ENCODE peak calls at places on chromosomes 6 and 20, in ten cellular contexts. I is IMR-90; P is ovary; X is effector memory CD4-positive, alpha-beta T cell; O is stomach; L is lower lobe of right lung; B is A549; A is esophagus muscularis mucosa; N is CD8-positive, alpha-beta T cell; E is GM23338. R is an unnamed sample. For H3K4me1, the result is how much of the 10 kb centered on the place peaks cover.

GRCh38 chr6:6752129-6752528 is 163.6 kb downstream of the LY86 start:
- DNase-seq in X (no peak), P (peak), B (no peak), N (no peak), A (no peak), E (no peak), L (no peak), I (peak), O (no peak), R (peak)

GRCh38 chr6:83160167-83160566 is 32.9 kb downstream of the PGM3 start:
- DNase-seq in A (no peak), N (no peak), O (no peak), X (no peak), P (no peak), L (no peak), I (no peak), B (no peak), E (no peak), R (no peak)

GRCh38 chr20:39291301-39291700 is 329.2 kb downstream of the DHX35 start:
- DNase-seq in O (no peak), E (no peak), I (no peak), A (no peak), X (no peak), L (no peak), P (no peak), B (no peak), N (no peak), R (peak)

GRCh38 chr6:134806151-134806550 is 143.8 kb downstream of the ALDH8A1 start:
- DNase-seq in O (no peak), L (no peak), N (no peak), P (no peak), A (no peak), B (no peak), I (no peak), E (no peak), X (no peak), R (no peak)

GRCh38 chr20:45340236-45340847 is 7.9 kb downstream of the SDC4 start:
- DNase-seq in B (no peak), A (no peak), N (no peak), P (no peak), I (no peak), L (peak), E (no peak), O (peak), X (no peak), R (no peak)

GRCh38 chr20:30811896-30812671 is 445.4 kb upstream of the DEFB115 start:
- DNase-seq in A (no peak), N (no peak), X (no peak), I (peak), L (peak), E (peak), B (no peak), P (no peak), O (no peak), R (peak)

GRCh38 chr6:168123165-168123911 is 44.3 kb upstream of the FRMD1 start:
- DNase-seq in B (no peak), X (no peak), P (no peak), E (no peak), O (no peak), N (no peak), L (no peak), A (peak), I (no peak), R (peak)

GRCh38 chr6:50966532-50966931 is 147.9 kb downstream of the TFAP2B start:
- DNase-seq in B (no peak), X (no peak), P (no peak), A (no peak), N (no peak), E (no peak), L (no peak), I (no peak), O (no peak), R (no peak)

GRCh38 chr6:79077680-79078056 is 386 bp downstream of the PHIP start:
- DNase-seq in E (no peak), A (no peak), B (no peak), I (no peak), P (no peak), N (no peak), X (peak), L (peak), O (peak), R (no peak)

GRCh38 chr6:169014681-169015080 is 239.0 kb downstream of the THBS2 start:
- DNase-seq in N (no peak), I (no peak), X (no peak), A (no peak), P (no peak), L (no peak), E (no peak), O (no peak), B (no peak), R (no peak)

GRCh38 chr6:93701526-93701925 is 282.2 kb upstream of the EPHA7 start:
- DNase-seq in O (no peak), X (no peak), B (no peak), P (no peak), L (no peak), E (no peak), I (no peak), N (no peak), A (no peak), R (no peak)

GRCh38 chr6:56002336-56002735 is 126.9 kb upstream of the BMP5 start:
- DNase-seq in N (no peak), L (no peak), I (no peak), X (no peak), A (no peak), B (no peak), E (no peak), P (no peak), O (no peak), R (no peak)

GRCh38 chr6:119351005-119351394 is 1.4 kb upstream of the MAN1A1 start:
- DNase-seq in I (peak), P (no peak), E (no peak), N (no peak), B (peak), X (no peak), A (no peak), L (no peak), O (no peak), R (no peak)

GRCh38 chr6:141552463-141552862 is 580.3 kb upstream of the GJE1 start:
- DNase-seq in X (no peak), P (no peak), L (no peak), O (no peak), A (no peak), E (no peak), I (peak), B (peak), N (no peak), R (no peak)

GRCh38 chr6:21749754-21750153 is 156.2 kb downstream of the SOX4 start:
- DNase-seq in P (no peak), O (no peak), A (peak), B (no peak), X (no peak), I (no peak), N (no peak), L (no peak), E (no peak), R (no peak)

GRCh38 chr6:121437861-121438651 is 2.6 kb downstream of the GJA1 start:
- DNase-seq in B (peak), E (peak), I (peak), A (no peak), O (no peak), L (no peak), N (no peak), P (peak), X (no peak), R (no peak)

GRCh38 chr6:132715204-132715603 is 1.3 kb upstream of the VNN1 start:
- DNase-seq in B (peak), A (no peak), O (peak), I (peak), N (no peak), L (no peak), X (no peak), E (peak), P (no peak), R (peak)

GRCh38 chr6:170049641-170050491 is 241.0 kb downstream of the DLL1 start:
- DNase-seq in O (peak), A (peak), I (peak), E (no peak), B (no peak), L (peak), X (no peak), N (no peak), P (peak), R (peak)

GRCh38 chr6:129853996-129854711 is 7.0 kb downstream of the TMEM244 start:
- DNase-seq in N (no peak), X (no peak), A (no peak), I (peak), P (no peak), E (no peak), B (no peak), O (no peak), L (no peak), R (no peak)

DNA sequence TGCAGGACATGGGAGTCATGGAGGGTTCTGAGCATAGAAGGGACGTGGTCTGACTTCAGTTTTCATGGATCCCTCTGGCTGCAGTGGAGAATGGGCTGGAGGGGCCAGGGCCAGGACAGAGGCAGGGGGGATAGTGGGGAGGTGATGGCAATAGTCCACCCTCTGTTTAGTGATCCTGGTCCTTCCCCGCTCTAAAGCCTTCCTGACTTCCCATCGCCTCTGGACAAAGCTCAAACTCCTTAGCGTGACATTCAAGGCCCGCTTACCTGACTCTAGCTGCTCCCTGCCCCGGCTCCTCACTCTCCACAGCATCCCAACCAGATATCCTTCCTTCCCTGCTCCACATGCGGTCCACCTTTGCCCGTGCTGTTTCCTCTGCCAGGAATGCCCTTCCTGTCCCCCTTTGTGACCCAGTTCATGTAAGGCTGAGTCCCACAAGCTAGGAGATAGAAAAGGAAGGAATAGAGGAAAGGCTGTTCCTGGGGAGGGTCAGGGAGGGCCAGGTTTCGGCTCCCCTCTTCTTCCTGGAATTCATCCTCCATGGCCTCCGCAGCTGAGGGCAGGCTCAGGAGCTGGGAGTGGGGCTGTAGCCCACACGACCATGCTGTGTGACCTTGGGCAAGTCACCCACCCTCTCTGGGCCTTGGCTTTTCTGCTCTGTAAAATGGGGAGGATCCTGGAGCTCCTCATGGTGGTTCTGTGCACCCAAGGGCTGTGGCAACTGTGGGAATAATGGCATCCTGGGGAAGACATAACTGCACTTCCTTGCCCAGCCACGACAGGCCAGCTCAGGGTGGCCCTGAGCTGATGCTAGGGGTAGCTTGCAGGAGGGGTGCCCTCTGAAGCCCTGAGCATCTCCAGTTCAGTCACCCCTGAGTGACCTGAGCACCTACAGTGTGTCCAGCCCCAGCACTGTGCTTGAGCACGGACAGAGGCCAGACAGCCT is 116.1 kb downstream of the CEBPB start:
- DNase-seq in L (no peak), X (no peak), B (no peak), E (no peak), I (no peak), A (no peak), P (no peak), O (no peak), N (no peak), R (no peak)
- H3K4me1 ChIP-seq in L (half or more), X (under half), B (half or more), E (under half), I (half or more), A (half or more), P (under half), O (half or more), N (under half), R (under half)

GRCh38 chr20:23111944-23112342 is 25.8 kb upstream of the CD93 start:
- DNase-seq in E (no peak), L (no peak), I (no peak), O (no peak), A (no peak), B (no peak), P (no peak), X (no peak), N (no peak), R (no peak)
- H3K4me1 ChIP-seq in E (under half), L (under half), I (under half), O (under half), A (under half), B (under half), P (under half), X (under half), N (under half), R (under half)

DNA sequence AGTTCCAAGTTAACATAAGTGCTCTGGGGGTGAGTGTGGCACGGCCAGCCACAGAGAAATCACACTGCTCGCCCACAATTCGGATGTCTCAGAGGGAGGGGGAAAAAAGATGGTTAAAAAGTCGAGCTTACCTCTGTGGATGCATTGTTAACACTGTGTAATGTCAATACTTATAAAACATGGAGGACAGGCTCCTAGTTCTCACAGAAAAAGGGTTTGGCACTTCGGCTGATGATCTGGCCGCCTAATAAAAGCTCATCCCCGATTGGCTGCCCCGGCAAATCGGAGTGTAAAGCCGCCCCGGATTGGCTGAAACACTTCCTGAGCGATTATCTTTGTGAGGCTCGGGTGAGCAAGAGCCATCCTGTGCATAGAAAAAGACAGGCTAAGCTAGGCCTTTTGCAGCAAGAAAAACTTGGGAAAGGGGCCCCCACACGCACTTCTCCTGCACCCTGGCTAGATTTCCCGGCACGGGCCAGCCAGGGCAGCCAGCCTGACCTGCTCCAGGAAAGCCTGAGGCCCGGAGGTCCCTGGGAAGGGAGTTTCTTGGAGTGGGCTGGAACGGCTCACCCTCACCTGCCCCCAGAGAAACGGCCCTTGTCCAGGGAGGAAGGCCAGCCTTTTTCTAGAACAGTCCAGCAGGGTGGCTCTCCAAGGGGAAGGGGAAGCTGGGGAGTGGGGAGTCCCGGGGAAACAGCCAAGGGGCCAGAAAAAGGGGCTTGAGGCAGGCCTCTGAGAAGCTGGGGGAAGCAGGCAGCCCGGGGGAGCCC is at the start of gene ZMYND8:
- DNase-seq in A (peak), P (peak), B (peak), N (peak), L (peak), X (peak), E (peak), O (peak), I (peak), R (peak)
- H3K4me1 ChIP-seq in A (half or more), P (half or more), B (half or more), N (half or more), L (half or more), X (under half), E (half or more), O (half or more), I (half or more), R (half or more)

GRCh38 chr20:10078403-10078802 is 43.6 kb downstream of the ANKEF1 start:
- DNase-seq in L (no peak), X (no peak), A (no peak), P (no peak), N (no peak), B (no peak), E (no peak), I (no peak), O (peak), R (no peak)

GRCh38 chr20:10079964-10080363 is 45.2 kb downstream of the ANKEF1 start:
- DNase-seq in I (peak), X (no peak), N (no peak), P (no peak), B (peak), A (no peak), O (no peak), E (no peak), L (no peak), R (no peak)

GRCh38 chr20:10077081-10077471 is 42.3 kb downstream of the ANKEF1 start:
- DNase-seq in E (peak), O (no peak), A (no peak), B (no peak), I (no peak), N (no peak), L (no peak), X (no peak), P (no peak), R (no peak)

GRCh38 chr20:10076126-10077080 is 41.6 kb downstream of the ANKEF1 start:
- DNase-seq in X (no peak), E (no peak), A (no peak), I (no peak), B (peak), O (peak), N (no peak), L (no peak), P (no peak), R (peak)

GRCh38 chr20:10077886-10078285 is 43.1 kb downstream of the ANKEF1 start:
- DNase-seq in I (no peak), E (no peak), B (no peak), X (no peak), O (no peak), P (no peak), L (no peak), N (no peak), A (no peak), R (no peak)
- H3K4me1 ChIP-seq in I (under half), E (under half), B (half or more), X (under half), O (under half), P (under half), L (under half), N (under half), A (under half), R (under half)

GRCh38 chr6:96465321-96465903 is 56.2 kb upstream of the UFL1 start:
- DNase-seq in E (no peak), N (no peak), X (no peak), A (no peak), I (no peak), B (no peak), O (no peak), P (no peak), L (no peak), R (no peak)

GRCh38 chr6:96458771-96459170 is 62.8 kb upstream of the UFL1 start:
- DNase-seq in P (no peak), B (no peak), L (no peak), A (no peak), I (no peak), O (no peak), N (no peak), E (no peak), X (no peak), R (no peak)

GRCh38 chr6:96460052-96460700 is 61.4 kb upstream of the UFL1 start:
- DNase-seq in N (no peak), X (no peak), P (no peak), A (no peak), B (no peak), O (no peak), I (no peak), E (no peak), L (no peak), R (no peak)
- H3K4me1 ChIP-seq in N (under half), X (under half), P (under half), A (under half), B (under half), O (under half), I (under half), E (under half), L (under half), R (under half)